ENCODE peak calls at places on chromosomes 3 and 15, in four cellular contexts. Q is fibroblast of lung, F is esophagus squamous epithelium, S is choroid plexus epithelial cell. R is an unnamed sample.

GRCh38 chr15:65460948-65461347 is 38.2 kb upstream of the IGDCC4 start:
- DNase-seq in Q (peak), S (peak), F (no peak), R (peak)

GRCh38 chr15:50247819-50248650 is 17.5 kb downstream of the HDC start:
- DNase-seq in Q (no peak), S (peak), F (no peak), R (no peak)

GRCh38 chr3:70999730-71000129 is 583.8 kb downstream of the FOXP1 start:
- DNase-seq in F (no peak), S (peak), Q (peak), R (peak)

GRCh38 chr3:56894912-56895431 is 93.2 kb upstream of the ARHGEF3 start:
- DNase-seq in Q (peak), F (no peak), S (peak), R (peak)

GRCh38 chr3:47283596-47284364 is 1.0 kb downstream of the KLHL18 start:
- DNase-seq in S (peak), F (no peak), Q (peak), R (peak)

GRCh38 chr3:9198805-9199386 is 50.5 kb downstream of the SRGAP3 start:
- DNase-seq in S (no peak), Q (peak), F (no peak), R (no peak)

GRCh38 chr15:49223536-49224274 is 53.7 kb downstream of the GALK2 start:
- DNase-seq in F (no peak), Q (peak), S (no peak), R (no peak)

GRCh38 chr15:48472756-48473155 is 141.5 kb downstream of the DUT start:
- DNase-seq in F (no peak), S (peak), Q (peak), R (peak)

GRCh38 chr3:73148207-73148606 is 86.7 kb downstream of the EBLN2 start:
- DNase-seq in Q (no peak), S (no peak), F (no peak), R (no peak)

GRCh38 chr15:50628421-50628820 is 58.2 kb downstream of the TRPM7 start:
- DNase-seq in Q (no peak), S (no peak), F (no peak), R (no peak)

GRCh38 chr3:4355401-4356224 is 52.4 kb downstream of the SETMAR start:
- DNase-seq in Q (peak), F (no peak), S (no peak), R (peak)

GRCh38 chr3:59775106-59775505 is 725.3 kb upstream of the CFAP20DC start:
- DNase-seq in Q (peak), S (peak), F (no peak), R (no peak)

GRCh38 chr3:103052236-103052830 is 617.5 kb downstream of the ZPLD1 start:
- DNase-seq in F (no peak), S (no peak), Q (peak), R (no peak)

GRCh38 chr15:90819390-90819789 is 49.0 kb upstream of the FURIN start:
- DNase-seq in Q (no peak), S (no peak), F (no peak), R (no peak)

GRCh38 chr3:111047053-111047452 is 24.6 kb upstream of the NECTIN3 start:
- DNase-seq in S (no peak), F (no peak), Q (no peak), R (no peak)

GRCh38 chr3:18410205-18410604 is 14.9 kb downstream of the SATB1 start:
- DNase-seq in F (no peak), S (no peak), Q (no peak), R (no peak)

GRCh38 chr3:137259709-137260108 is 301.9 kb downstream of the IL20RB start:
- DNase-seq in S (no peak), Q (no peak), F (no peak), R (no peak)

GRCh38 chr3:36989000-36989399 is 3.9 kb downstream of the EPM2AIP1 start:
- DNase-seq in Q (no peak), F (no peak), S (no peak), R (no peak)

GRCh38 chr3:118505784-118506183 is 528.9 kb downstream of the IGSF11 start:
- DNase-seq in S (no peak), F (no peak), Q (peak), R (no peak)

GRCh38 chr3:172156309-172156998 is 117.1 kb downstream of the FNDC3B start:
- DNase-seq in Q (no peak), S (no peak), F (no peak), R (no peak)

GRCh38 chr3:194212869-194213320 is 76.9 kb downstream of the HES1 start:
- DNase-seq in S (no peak), F (no peak), Q (peak), R (no peak)

GRCh38 chr3:141740349-141740748 is 2.3 kb downstream of the RNF7 start:
- DNase-seq in F (no peak), Q (no peak), S (no peak), R (no peak)
- H3K4me3 ChIP-seq in F (peak), Q (peak), S (no peak), R (peak)

DNA sequence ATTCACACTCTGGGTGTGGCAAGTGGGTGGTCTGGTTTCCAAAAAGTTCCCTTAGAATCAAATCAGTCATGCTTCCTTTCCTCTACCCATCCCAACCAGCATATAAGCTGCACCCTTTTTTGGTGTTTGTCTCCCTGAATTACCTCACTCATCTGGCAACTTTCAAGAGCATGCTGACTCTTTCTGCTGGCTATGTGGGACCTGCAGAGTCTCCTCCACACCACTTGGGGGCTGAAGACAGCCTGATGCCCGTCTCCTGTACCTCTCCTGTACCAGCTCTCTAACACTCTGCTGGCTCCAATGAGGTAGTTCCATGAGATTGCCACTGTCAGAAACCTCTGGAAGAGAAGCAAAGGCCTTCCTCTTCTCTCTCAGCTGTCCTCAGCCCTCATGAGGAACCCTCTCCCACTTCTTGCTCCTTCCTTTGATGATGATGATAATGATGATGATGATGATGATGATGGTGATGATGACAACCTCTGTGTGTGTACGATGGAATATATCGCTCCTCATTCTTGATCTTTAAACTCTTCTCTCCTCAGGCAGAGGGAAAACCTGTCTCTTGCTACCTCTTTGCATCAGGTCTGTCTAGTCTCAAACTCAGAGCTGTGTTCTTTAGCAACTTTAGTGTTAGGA is 257.4 kb downstream of the ZNF621 start:
- DNase-seq in F (no peak), S (peak), Q (no peak), R (no peak)
- TF ChIP-seq CTCF in F (no peak), S (peak), Q (no peak), R (no peak)

GRCh38 chr3:50259432-50260026 is 9.4 kb upstream of the SEMA3B start:
- DNase-seq in S (no peak), F (no peak), Q (no peak), R (no peak)
- H3K4me3 ChIP-seq in S (peak), F (peak), Q (no peak), R (no peak)

GRCh38 chr3:191135175-191135574 is 63.9 kb upstream of the OSTN start:
- DNase-seq in Q (no peak), F (no peak), S (no peak), R (no peak)

GRCh38 chr3:191133359-191133758 is 65.7 kb upstream of the OSTN start:
- DNase-seq in F (no peak), Q (no peak), S (no peak), R (no peak)

GRCh38 chr3:191139771-191140170 is 59.3 kb upstream of the OSTN start:
- DNase-seq in Q (no peak), S (no peak), F (no peak), R (peak)

GRCh38 chr3:191138937-191139336 is 60.1 kb upstream of the OSTN start:
- DNase-seq in Q (no peak), F (no peak), S (no peak), R (no peak)

DNA sequence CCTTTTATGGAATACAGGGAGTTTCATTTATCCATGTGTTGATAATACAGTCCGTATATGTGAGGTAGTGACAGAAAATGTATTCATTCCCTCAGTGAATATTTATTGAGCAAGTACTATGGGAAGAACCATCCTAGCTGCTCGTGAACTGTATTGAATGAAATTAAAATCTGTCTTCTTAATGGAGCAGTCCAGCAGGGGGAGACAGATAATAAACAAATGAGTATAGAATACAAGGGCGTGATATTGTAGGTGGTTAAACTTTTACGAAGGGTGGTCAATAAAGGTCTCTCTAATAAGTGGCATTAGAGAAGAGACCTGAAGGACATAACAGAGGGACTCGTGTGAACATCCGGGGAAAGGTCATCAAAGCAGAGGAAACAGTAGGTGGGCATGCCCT is 62.7 kb upstream of the OSTN start:
- DNase-seq in S (peak), F (no peak), Q (peak), R (no peak)
- TF ChIP-seq CTCF in S (peak), F (peak), Q (peak), R (peak)

DNA sequence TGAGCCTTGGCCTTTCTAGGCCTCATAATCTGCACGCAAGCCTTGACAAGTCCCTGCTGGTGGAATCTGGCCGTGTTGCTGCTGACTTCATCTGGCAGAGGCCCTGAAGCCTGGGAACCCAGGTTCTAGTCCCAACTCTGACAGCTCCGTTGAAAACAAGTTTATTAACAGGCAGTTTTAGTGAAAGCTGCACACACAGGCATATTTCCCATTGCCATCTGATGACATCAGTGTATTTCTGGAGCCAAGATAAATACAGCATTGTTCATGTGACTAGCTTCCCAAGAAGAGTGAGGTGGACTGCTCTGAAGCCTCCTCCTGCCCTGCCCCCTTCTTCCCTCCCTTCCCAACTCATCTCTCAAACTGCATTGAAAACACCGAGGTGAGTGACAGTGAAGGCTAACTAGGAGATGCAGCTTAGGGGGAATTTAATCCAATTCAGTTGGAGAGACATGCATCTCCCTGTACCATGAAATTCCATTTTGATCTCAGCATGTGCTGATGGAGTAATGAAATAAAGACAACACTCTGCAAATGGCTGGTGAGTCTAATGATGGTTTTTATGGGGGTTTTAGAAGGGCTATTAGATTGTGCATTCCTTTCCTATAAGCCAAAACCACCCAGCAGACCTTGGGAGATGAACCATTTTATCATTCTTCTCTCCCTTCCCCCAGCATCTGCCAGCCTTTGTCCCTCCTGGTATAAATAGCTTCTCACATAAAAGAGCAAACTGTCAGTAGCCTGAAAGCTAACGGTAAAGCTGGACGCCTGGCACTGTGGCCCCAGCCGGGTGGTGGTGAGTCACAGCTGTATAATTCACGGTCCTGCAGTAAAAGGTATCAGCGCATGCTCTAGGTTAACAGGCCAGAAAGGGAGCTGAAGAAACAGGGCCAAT is 38.0 kb downstream of the PRICKLE2 start:
- DNase-seq in S (peak), F (no peak), Q (peak), R (peak)
- H3K4me3 ChIP-seq in S (no peak), F (no peak), Q (peak), R (no peak)

GRCh38 chr3:99927651-99928390 is 110.2 kb downstream of the CMSS1 start:
- DNase-seq in S (no peak), Q (no peak), F (no peak), R (no peak)

GRCh38 chr3:99929409-99930139 is 111.9 kb downstream of the CMSS1 start:
- DNase-seq in S (peak), F (no peak), Q (peak), R (peak)

GRCh38 chr3:99925584-99925983 is 107.9 kb downstream of the CMSS1 start:
- DNase-seq in F (no peak), Q (peak), S (peak), R (peak)

GRCh38 chr3:99931059-99931458 is 113.4 kb downstream of the CMSS1 start:
- DNase-seq in F (no peak), Q (no peak), S (no peak), R (no peak)

DNA sequence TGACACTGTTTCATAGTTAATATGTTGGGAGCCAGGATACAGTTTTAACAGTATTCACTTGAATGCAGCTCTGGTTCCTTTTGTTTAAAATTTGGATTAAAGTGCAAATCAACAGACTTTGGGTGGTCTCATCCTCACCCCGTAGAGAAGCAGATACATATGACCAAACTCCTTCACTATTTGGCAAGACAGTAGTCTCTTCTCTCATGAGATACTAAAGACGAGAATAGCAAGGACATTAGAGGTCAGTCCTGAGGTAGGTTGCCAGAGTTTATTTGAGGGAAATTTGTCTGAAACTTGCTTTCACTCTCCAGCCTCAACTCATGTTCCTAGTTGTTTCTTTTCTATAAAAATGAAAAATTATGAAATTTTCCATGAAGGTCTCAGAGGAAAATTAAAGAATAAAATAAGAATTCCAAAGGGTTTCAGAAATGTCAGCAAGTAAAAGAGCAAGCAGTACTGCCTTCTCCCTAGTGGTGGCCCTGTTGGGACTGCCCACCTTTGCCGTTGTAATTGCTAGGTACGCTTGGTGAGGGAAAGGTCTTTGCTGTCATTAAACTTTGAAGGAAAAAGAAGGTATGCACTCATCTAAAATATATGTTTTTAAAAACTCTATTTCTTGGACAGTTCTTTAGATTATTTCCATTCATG is 111.2 kb downstream of the CMSS1 start:
- DNase-seq in S (no peak), Q (no peak), F (no peak), R (no peak)
- TF ChIP-seq CTCF in S (no peak), Q (peak), F (no peak), R (no peak)

DNA sequence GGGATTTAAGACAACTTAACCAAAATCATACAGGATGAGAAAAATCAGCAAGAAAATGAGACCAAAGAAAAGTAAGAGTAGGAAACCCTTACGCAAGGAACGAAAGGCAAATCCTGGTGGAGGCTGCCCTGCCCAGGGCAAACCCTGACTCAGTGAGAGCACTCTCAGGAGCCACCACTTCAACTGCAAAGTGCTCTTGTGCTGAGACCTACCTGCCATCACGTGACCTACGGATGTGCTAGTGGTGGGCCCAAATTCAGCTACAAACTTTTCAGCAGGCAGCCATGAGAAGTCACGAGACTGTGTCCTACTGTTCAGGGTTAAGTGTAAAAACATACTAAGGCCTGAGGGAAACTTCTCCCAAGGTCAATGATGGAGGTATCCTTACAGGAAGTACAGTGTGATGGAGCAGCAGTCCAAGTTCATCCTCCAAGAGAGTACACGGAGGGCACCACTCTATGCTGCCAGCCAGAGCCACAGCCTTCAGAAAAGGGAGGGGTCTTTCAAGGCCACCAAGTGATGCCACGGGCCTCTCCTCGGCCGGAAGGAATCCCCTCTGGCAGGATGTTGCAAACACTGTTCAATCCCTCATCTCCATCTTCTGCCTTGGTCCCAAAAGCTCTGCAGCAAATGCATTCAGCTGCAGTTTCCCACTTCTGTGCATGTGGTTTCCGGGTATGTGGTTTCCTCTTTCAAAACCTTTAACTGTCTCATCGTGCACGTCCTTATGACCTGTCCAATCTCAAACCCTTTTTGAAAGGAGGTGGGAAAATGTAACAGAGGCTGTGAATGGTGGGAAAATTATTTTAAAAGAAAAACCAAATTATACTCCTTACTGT is 9.5 kb downstream of the CHSY1 start:
- DNase-seq in F (no peak), S (peak), Q (peak), R (peak)
- H3K4me3 ChIP-seq in F (peak), S (no peak), Q (no peak), R (no peak)

R was measured in foreskin fibroblast.